ENCODE peak calls at places on chromosome 20, in eight cellular contexts. N, E, J, O, T, V, F and B are unnamed samples.
A peak's percentile ranks its signal among the peaks of the same experiment; 100 is the strongest.

GRCh38 chr20:53914091-53914860 is 156.1 kb downstream of the BCAS1 start:
- DNase-seq in N (no peak), E (no peak), J (no peak), O (no peak), T (no peak), V (no peak), F (no peak), B (no peak)

GRCh38 chr20:440148-440547 is 22.2 kb downstream of the TBC1D20 start:
- DNase-seq in N (no peak), E (no peak), J (no peak), O (no peak), T (no peak), V (no peak), F (no peak), B (no peak)

GRCh38 chr20:45963059-45964011 is 8.7 kb downstream of the ZNF335 start:
- DNase-seq in N (peak; percentile 81), E (peak; percentile 82), J (no peak), O (no peak), T (no peak), V (no peak), F (no peak), B (peak; percentile 68)

GRCh38 chr20:54061106-54061881 is 9.1 kb downstream of the BCAS1 start:
- DNase-seq in N (no peak), E (no peak), J (no peak), O (no peak), T (no peak), V (no peak), F (no peak), B (no peak)

GRCh38 chr20:31562241-31562640 is 42.8 kb upstream of the ID1 start:
- DNase-seq in N (no peak), E (no peak), J (no peak), O (no peak), T (peak; percentile 42), V (no peak), F (no peak), B (no peak)

GRCh38 chr20:52454660-52455059 is 263.1 kb upstream of the ZFP64 start:
- DNase-seq in N (no peak), E (no peak), J (no peak), O (no peak), T (no peak), V (no peak), F (no peak), B (no peak)

GRCh38 chr20:19427480-19427879 is 215.0 kb downstream of the SLC24A3 start:
- DNase-seq in N (peak; percentile 27), E (no peak), J (no peak), O (no peak), T (no peak), V (no peak), F (peak; percentile 6), B (no peak)

GRCh38 chr20:19440660-19441527 is 228.5 kb downstream of the SLC24A3 start:
- DNase-seq in N (no peak), E (no peak), J (no peak), O (no peak), T (no peak), V (no peak), F (no peak), B (no peak)

GRCh38 chr20:53827996-53828672 is 234.5 kb upstream of the ZNF217 start:
- DNase-seq in N (no peak), E (no peak), J (no peak), O (peak; percentile 56), T (peak; percentile 12), V (no peak), F (no peak), B (peak; percentile 84)

GRCh38 chr20:24098886-24099285 is 110.3 kb upstream of the GGTLC1 start:
- DNase-seq in N (no peak), E (no peak), J (no peak), O (no peak), T (no peak), V (no peak), F (no peak), B (peak; percentile 27)

GRCh38 chr20:35718972-35719635 is 19.9 kb downstream of the ROMO1 start:
- DNase-seq in N (no peak), E (no peak), J (no peak), O (no peak), T (no peak), V (no peak), F (no peak), B (no peak)

GRCh38 chr20:2237059-2237458 is 58.7 kb upstream of the TGM3 start:
- DNase-seq in N (peak; percentile 13), E (no peak), J (no peak), O (peak; percentile 12), T (no peak), V (no peak), F (no peak), B (no peak)

GRCh38 chr20:63520939-63521601 is 505 bp downstream of the PPDPF start:
- DNase-seq in N (peak; percentile 82), E (peak; percentile 40), J (peak; percentile 71), O (no peak), T (no peak), V (no peak), F (peak; percentile 91), B (peak; percentile 62)

GRCh38 chr20:1315804-1316203 is 13.1 kb downstream of the SDCBP2 start:
- DNase-seq in N (no peak), E (no peak), J (no peak), O (no peak), T (no peak), V (no peak), F (no peak), B (no peak)

GRCh38 chr20:911882-912600 is 4.1 kb downstream of the ANGPT4 start:
- DNase-seq in N (peak; percentile 57), E (no peak), J (no peak), O (no peak), T (peak; percentile 4), V (no peak), F (no peak), B (no peak)

GRCh38 chr20:57524511-57525176 is at the start of gene CTCFL:
- DNase-seq in N (peak; percentile 41), E (no peak), J (no peak), O (no peak), T (no peak), V (no peak), F (peak; percentile 90), B (no peak)

GRCh38 chr20:57526885-57527566 is 2.1 kb upstream of the CTCFL start:
- DNase-seq in N (no peak), E (no peak), J (no peak), O (no peak), T (no peak), V (no peak), F (no peak), B (no peak)

GRCh38 chr20:57525328-57526053 is 551 bp upstream of the CTCFL start:
- DNase-seq in N (no peak), E (no peak), J (no peak), O (no peak), T (no peak), V (no peak), F (peak; percentile 73), B (no peak)

GRCh38 chr20:57527728-57528127 is 2.8 kb upstream of the CTCFL start:
- DNase-seq in N (no peak), E (peak; percentile 27), J (no peak), O (no peak), T (no peak), V (no peak), F (no peak), B (no peak)

DNA sequence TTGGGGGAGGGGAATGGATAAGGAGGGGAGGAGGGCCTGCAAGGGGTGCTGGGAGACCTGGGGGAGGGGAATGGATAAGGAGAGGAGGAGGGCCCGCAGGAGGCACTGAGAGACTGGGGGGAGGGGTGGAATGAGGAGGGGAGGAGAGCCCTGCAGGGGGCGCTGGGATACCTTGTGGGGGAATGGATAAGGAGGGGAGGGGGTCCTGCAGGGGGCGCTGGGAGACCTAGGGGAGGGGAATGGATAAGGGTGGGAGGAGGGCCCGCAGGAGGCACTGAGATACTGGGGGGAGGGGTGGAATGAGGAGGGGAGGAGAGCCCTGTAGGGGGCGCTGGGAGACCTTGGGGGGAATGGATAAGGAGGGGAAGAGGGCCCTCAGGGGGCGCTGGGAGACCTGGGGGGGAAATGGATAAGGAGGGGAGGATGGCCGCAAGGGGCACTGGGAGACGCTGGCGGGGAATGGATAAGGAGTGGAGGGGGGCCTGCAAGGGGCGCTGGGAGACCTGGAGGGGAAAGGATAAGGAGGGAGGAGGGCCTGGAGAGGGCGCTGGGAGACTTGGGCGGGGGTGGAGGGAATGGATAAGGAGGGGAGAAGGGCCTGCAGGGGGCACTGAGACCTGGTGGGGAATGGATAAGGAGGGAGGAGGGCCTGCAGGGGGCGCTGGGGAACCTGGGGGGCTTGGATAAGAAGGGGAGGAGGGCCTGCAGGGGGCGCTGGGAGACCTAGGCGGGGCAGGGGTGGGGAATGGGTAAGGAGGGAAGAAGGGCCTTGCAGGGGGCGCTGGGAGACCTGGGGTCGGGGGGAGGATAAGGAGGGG is 1.3 kb upstream of the CTCFL start:
- DNase-seq in N (peak; percentile 69), E (peak; percentile 50), J (no peak), O (no peak), T (peak; percentile 15), V (no peak), F (peak; percentile 75), B (peak; percentile 42)
- TF ChIP-seq REST in N (no peak), E (no peak), J (no peak), O (no peak), T (no peak), V (no peak), F (no peak), B (no peak)

DNA sequence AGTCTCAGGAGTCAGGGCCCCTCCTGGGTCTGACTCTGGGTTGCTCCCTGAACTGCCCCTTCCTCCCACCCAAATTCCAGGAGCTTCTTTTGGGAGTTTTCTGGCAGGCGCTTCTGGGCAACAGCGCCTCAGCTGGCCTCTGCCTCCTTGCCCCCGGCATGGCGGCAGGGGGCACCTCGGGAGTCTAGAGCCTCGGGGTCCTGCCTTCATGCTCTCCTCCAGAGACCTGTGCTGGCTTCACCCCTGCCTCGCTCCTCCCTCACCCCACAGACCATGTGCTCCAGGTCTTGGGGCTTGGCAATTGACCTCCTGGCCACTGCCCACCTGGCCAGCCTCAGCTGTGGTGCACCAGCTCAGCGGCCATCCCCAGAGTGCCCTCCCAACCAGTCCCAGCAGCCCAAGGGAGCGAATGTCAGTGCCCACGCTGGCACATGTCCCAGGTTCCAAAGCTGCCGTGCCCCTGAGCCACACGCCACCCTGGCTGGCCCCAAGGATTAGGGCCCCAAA is 43.4 kb downstream of the SRC start:
- DNase-seq in N (no peak), E (no peak), J (no peak), O (no peak), T (no peak), V (no peak), F (no peak), B (peak; percentile 16)
- TF ChIP-seq REST in N (no peak), E (no peak), J (no peak), O (no peak), T (no peak), V (no peak), F (no peak), B (no peak)

DNA sequence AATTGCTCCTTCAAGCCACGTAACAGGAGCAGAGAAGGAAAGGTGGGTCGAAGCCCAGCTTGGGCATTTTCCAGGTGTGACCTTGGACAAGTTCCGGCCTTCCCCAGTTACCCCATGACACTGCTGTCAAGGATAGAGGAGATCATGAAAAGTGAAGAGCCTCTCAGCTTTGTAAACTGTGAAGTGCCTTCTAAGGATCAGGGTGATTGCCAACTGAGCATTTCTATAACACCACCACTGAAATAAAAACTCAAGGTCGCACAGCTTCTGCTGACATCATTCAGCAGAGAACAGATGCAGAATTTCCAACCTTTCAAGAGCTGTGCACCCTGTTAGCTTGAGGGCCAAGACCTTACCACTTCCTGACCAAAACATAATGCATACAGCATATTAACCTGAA is 24.0 kb upstream of the ZMYND8 start:
- DNase-seq in N (no peak), E (no peak), J (no peak), O (no peak), T (no peak), V (no peak), F (no peak), B (peak; percentile 42)
- TF ChIP-seq REST in N (no peak), E (no peak), J (no peak), O (no peak), T (no peak), V (no peak), F (no peak), B (no peak)

GRCh38 chr20:22686097-22686496 is 101.7 kb upstream of the FOXA2 start:
- DNase-seq in N (peak; percentile 85), E (peak; percentile 32), J (no peak), O (no peak), T (peak; percentile 46), V (no peak), F (peak; percentile 44), B (peak; percentile 80)
- TF ChIP-seq REST in N (no peak), E (no peak), J (no peak), O (no peak), T (no peak), V (no peak), F (no peak), B (no peak)